ENCODE peak calls at places on chromosomes 16 and 17, in five cellular contexts. F, S, U, H and X are unnamed samples.

GRCh38 chr16:47504599-47504998 is 43.5 kb downstream of the PHKB start:
- DNase-seq in F (no peak), S (no peak), U (no peak), H (no peak), X (no peak)

GRCh38 chr17:4593021-4593797 is 8.9 kb downstream of the SMTNL2 start:
- DNase-seq in F (no peak), S (no peak), U (no peak), H (no peak), X (no peak)

GRCh38 chr17:44637066-44637465 is 19.2 kb upstream of the MEIOC start:
- DNase-seq in F (no peak), S (no peak), U (no peak), H (no peak), X (no peak)

GRCh38 chr17:57109393-57110151 is 24.5 kb downstream of the AKAP1 start:
- DNase-seq in F (no peak), S (no peak), U (no peak), H (no peak), X (no peak)

GRCh38 chr17:47172698-47173565 is 16.2 kb downstream of the CDC27 start:
- DNase-seq in F (no peak), S (no peak), U (no peak), H (no peak), X (no peak)

GRCh38 chr16:10938321-10938720 is 3.9 kb downstream of the DEXI start:
- DNase-seq in F (no peak), S (no peak), U (no peak), H (no peak), X (no peak)

GRCh38 chr17:40312131-40312731 is 3.3 kb downstream of the RARA start:
- DNase-seq in F (no peak), S (no peak), U (no peak), H (no peak), X (peak)

GRCh38 chr17:31373150-31374082 is 18.1 kb upstream of the RAB11FIP4 start:
- DNase-seq in F (peak), S (peak), U (no peak), H (peak), X (no peak)

GRCh38 chr16:21684199-21684598 is 20.4 kb downstream of the OTOA start:
- DNase-seq in F (peak), S (peak), U (peak), H (no peak), X (peak)

GRCh38 chr16:71367243-71367976 is 8.9 kb downstream of the CALB2 start:
- DNase-seq in F (peak), S (peak), U (peak), H (peak), X (peak)

GRCh38 chr17:29007456-29008455 is 1.9 kb upstream of the SEZ6 start:
- DNase-seq in F (no peak), S (no peak), U (no peak), H (no peak), X (no peak)

GRCh38 chr17:19460695-19461094 is 49.7 kb downstream of the RNF112 start:
- DNase-seq in F (no peak), S (no peak), U (peak), H (no peak), X (no peak)

GRCh38 chr17:40072481-40073346 is 9.9 kb downstream of the THRA start:
- DNase-seq in F (peak), S (peak), U (no peak), H (no peak), X (peak)

GRCh38 chr16:81097230-81097629 is 1.0 kb upstream of the GCSH start:
- DNase-seq in F (no peak), S (no peak), U (no peak), H (no peak), X (no peak)

GRCh38 chr16:85490971-85491771 is 122.0 kb upstream of the GSE1 start:
- DNase-seq in F (peak), S (peak), U (peak), H (no peak), X (no peak)

GRCh38 chr17:81221371-81221841 is 1.4 kb downstream of the CEP131 start:
- DNase-seq in F (no peak), S (no peak), U (peak), H (no peak), X (no peak)

GRCh38 chr17:40903129-40903847 is 18.2 kb upstream of the KRT20 start:
- DNase-seq in F (peak), S (peak), U (no peak), H (no peak), X (no peak)

GRCh38 chr16:21973945-21974344 is 20.8 kb downstream of the UQCRC2 start:
- DNase-seq in F (no peak), S (no peak), U (no peak), H (no peak), X (no peak)

GRCh38 chr16:81908466-81909230 is 102.6 kb downstream of the SDR42E1 start:
- DNase-seq in F (no peak), S (no peak), U (no peak), H (no peak), X (no peak)

GRCh38 chr17:32771396-32771795 is 105.5 kb downstream of the MYO1D start:
- DNase-seq in F (no peak), S (no peak), U (no peak), H (no peak), X (no peak)

GRCh38 chr17:50906443-50906842 is 40.3 kb upstream of the TOB1 start:
- DNase-seq in F (no peak), S (no peak), U (no peak), H (no peak), X (no peak)

GRCh38 chr16:71467810-71468209 is 5.8 kb upstream of the ZNF23 start:
- DNase-seq in F (peak), S (peak), U (no peak), H (no peak), X (no peak)

GRCh38 chr17:7632492-7632894 is 2.6 kb downstream of the SHBG start:
- DNase-seq in F (peak), S (no peak), U (peak), H (no peak), X (no peak)

GRCh38 chr17:27540300-27541105 is 84.3 kb downstream of the KSR1 start:
- DNase-seq in F (no peak), S (peak), U (no peak), H (no peak), X (no peak)

GRCh38 chr16:89909777-89910716 is 8.6 kb upstream of the MC1R start:
- DNase-seq in F (peak), S (peak), U (peak), H (no peak), X (peak)

GRCh38 chr17:64457156-64457555 is 8.2 kb downstream of the MILR1 start:
- DNase-seq in F (no peak), S (no peak), U (no peak), H (no peak), X (no peak)

GRCh38 chr16:22764662-22765302 is 49.2 kb upstream of the HS3ST2 start:
- DNase-seq in F (no peak), S (no peak), U (no peak), H (no peak), X (peak)

GRCh38 chr16:56468800-56469199 is 17.4 kb downstream of the OGFOD1 start:
- DNase-seq in F (no peak), S (no peak), U (no peak), H (no peak), X (no peak)

GRCh38 chr16:12027091-12027490 is 50.6 kb downstream of the SNX29 start:
- DNase-seq in F (no peak), S (no peak), U (no peak), H (no peak), X (peak)

GRCh38 chr17:69503711-69504110 is 89.2 kb downstream of the MAP2K6 start:
- DNase-seq in F (no peak), S (no peak), U (no peak), H (peak), X (no peak)

GRCh38 chr16:21554795-21555585 is 44.4 kb upstream of the METTL9 start:
- DNase-seq in F (peak), S (peak), U (peak), H (peak), X (peak)

GRCh38 chr17:28985950-28986713 is 19.7 kb downstream of the SEZ6 start:
- DNase-seq in F (peak), S (no peak), U (peak), H (no peak), X (no peak)

GRCh38 chr17:14458724-14459123 is 157.8 kb downstream of the HS3ST3B1 start:
- DNase-seq in F (no peak), S (no peak), U (no peak), H (no peak), X (no peak)

GRCh38 chr16:70576431-70577255 is 53.0 kb downstream of the SF3B3 start:
- DNase-seq in F (no peak), S (peak), U (no peak), H (peak), X (no peak)

GRCh38 chr16:26360867-26361266 is 669.1 kb downstream of the HS3ST4 start:
- DNase-seq in F (no peak), S (no peak), U (no peak), H (no peak), X (no peak)

GRCh38 chr16:17213025-17213424 is 257.7 kb downstream of the XYLT1 start:
- DNase-seq in F (no peak), S (no peak), U (no peak), H (no peak), X (no peak)

GRCh38 chr17:37844158-37844976 is 79.8 kb upstream of the TBC1D3K start:
- DNase-seq in F (peak), S (peak), U (peak), H (no peak), X (peak)

GRCh38 chr16:52976539-52977167 is 76.0 kb downstream of the CHD9NB start:
- DNase-seq in F (no peak), S (peak), U (no peak), H (no peak), X (peak)

GRCh38 chr17:726331-726919 is 6.0 kb upstream of the TLCD3A start:
- DNase-seq in F (no peak), S (no peak), U (peak), H (no peak), X (no peak)

GRCh38 chr16:9235837-9236236 is 144.4 kb downstream of the HAPSTR1 start:
- DNase-seq in F (no peak), S (no peak), U (no peak), H (no peak), X (no peak)
- TF ChIP-seq GABPA in F (no peak), S (no peak), U (no peak), H (no peak), X (no peak)

GRCh38 chr17:76506408-76507328 is 5.4 kb upstream of the RHBDF2 start:
- DNase-seq in F (peak), S (peak), U (peak), H (peak), X (peak)
- TF ChIP-seq JUND in F (peak), S (no peak), U (no peak), H (no peak), X (no peak)

GRCh38 chr17:76550712-76551615 is 11.1 kb downstream of the PRCD start:
- DNase-seq in F (no peak), S (peak), U (no peak), H (no peak), X (no peak)
- TF ChIP-seq GABPA in F (no peak), S (peak), U (no peak), H (no peak), X (no peak)

GRCh38 chr16:58026705-58027340 is 1.3 kb downstream of the MMP15 start:
- DNase-seq in F (peak), S (no peak), U (peak), H (no peak), X (peak)

GRCh38 chr16:58026139-58026704 is 668 bp downstream of the MMP15 start:
- DNase-seq in F (peak), S (no peak), U (peak), H (no peak), X (peak)

GRCh38 chr16:58024347-58024672 is 1.2 kb upstream of the MMP15 start:
- DNase-seq in F (no peak), S (no peak), U (no peak), H (no peak), X (no peak)

GRCh38 chr16:58024673-58025350 is 742 bp upstream of the MMP15 start:
- DNase-seq in F (peak), S (peak), U (peak), H (no peak), X (peak)

GRCh38 chr16:58025351-58026138 is at the start of gene MMP15:
- DNase-seq in F (peak), S (peak), U (peak), H (no peak), X (peak)
- TF ChIP-seq JUND in F (no peak), S (no peak), U (no peak), H (no peak), X (no peak)

DNA sequence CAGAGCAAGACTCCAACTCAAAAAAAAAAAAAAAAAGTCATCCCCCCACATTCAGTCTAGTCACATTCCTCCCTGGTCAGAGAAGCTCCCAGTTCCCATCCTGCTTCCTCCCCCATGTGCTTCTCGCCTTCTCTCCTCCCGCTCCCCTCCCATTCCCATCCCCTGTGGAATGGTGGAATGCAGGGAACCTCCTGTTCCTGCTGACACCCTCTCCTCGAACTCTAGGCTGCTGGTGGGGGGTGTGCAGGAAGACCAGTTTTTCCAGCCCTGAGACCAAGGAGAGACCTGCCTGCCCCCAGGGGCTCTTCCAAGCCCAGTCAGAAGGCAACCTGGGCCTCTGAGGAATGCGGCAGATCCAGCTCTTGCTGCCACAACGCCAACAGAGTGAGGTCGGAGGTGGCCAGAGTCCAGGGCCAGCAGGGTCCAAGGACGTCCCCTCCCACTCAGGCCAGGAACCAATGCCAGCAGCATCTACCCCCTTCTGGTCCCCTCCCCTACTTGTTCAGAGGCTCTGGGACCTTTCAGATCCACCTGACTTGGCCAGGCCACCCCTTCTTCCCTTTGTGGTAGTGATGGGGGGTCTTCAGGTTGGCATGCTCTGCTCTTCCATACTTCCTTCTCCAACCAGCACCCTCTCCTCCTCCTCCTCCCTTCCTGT is 39.3 kb upstream of the TAC4 start:
- DNase-seq in F (no peak), S (peak), U (no peak), H (no peak), X (no peak)
- TF ChIP-seq GABPA in F (no peak), S (no peak), U (no peak), H (no peak), X (no peak)

GRCh38 chr16:65634833-65635232 is 513.0 kb upstream of the CDH11 start:
- DNase-seq in F (no peak), S (no peak), U (no peak), H (no peak), X (no peak)

GRCh38 chr16:65634291-65634690 is 512.4 kb upstream of the CDH11 start:
- DNase-seq in F (no peak), S (no peak), U (no peak), H (no peak), X (peak)
- TF ChIP-seq JUND in F (no peak), S (no peak), U (no peak), H (no peak), X (no peak)

GRCh38 chr17:60630352-60630751 is 30.4 kb downstream of the PPM1D start:
- DNase-seq in F (no peak), S (no peak), U (no peak), H (no peak), X (no peak)
- TF ChIP-seq GABPA in F (no peak), S (no peak), U (no peak), H (no peak), X (no peak)

GRCh38 chr16:9123871-9124270 is 32.4 kb downstream of the HAPSTR1 start:
- DNase-seq in F (no peak), S (no peak), U (peak), H (no peak), X (no peak)
- TF ChIP-seq JUND in F (no peak), S (no peak), U (no peak), H (no peak), X (no peak)